ENCODE peak calls at places on chromosomes 13 and 19, in eight cellular contexts. T, M, R, W, G, F, B and D are unnamed samples.

GRCh38 chr19:2542341-2543069 is 66.6 kb downstream of the GADD45B start:
- DNase-seq in T (peak), R (no peak), F (no peak), W (no peak), G (no peak), B (no peak), M (no peak), D (no peak)

GRCh38 chr19:5966215-5966614 is 11.7 kb downstream of the RANBP3 start:
- DNase-seq in T (peak), B (no peak), R (no peak), G (peak), W (peak), F (no peak), M (no peak), D (no peak)

GRCh38 chr19:11699931-11700794 is 38.6 kb downstream of the ZNF823 start:
- DNase-seq in R (no peak), B (no peak), G (no peak), W (no peak), F (peak), M (no peak), T (peak), D (no peak)

GRCh38 chr19:43467730-43468129 is 2.3 kb upstream of the LYPD3 start:
- DNase-seq in T (no peak), G (no peak), B (no peak), M (no peak), F (no peak), W (no peak), R (no peak), D (no peak)

GRCh38 chr13:27541386-27541785 is 78.9 kb downstream of the LNX2 start:
- DNase-seq in B (no peak), T (no peak), G (no peak), F (no peak), W (no peak), M (no peak), R (no peak), D (no peak)

GRCh38 chr19:40420766-40421467 is 4.9 kb downstream of the SERTAD1 start:
- DNase-seq in W (peak), G (peak), T (peak), F (peak), B (peak), R (peak), M (peak), D (peak)

GRCh38 chr13:44870456-44870929 is 118.8 kb downstream of the NUFIP1 start:
- DNase-seq in G (peak), F (no peak), T (peak), B (no peak), R (no peak), W (no peak), M (no peak), D (no peak)

GRCh38 chr19:17656970-17657369 is 31.2 kb downstream of the UNC13A start:
- DNase-seq in T (no peak), W (no peak), F (no peak), M (no peak), R (no peak), B (no peak), G (no peak), D (no peak)

GRCh38 chr13:21917046-21918010 is 246.5 kb downstream of the FGF9 start:
- DNase-seq in R (no peak), M (no peak), B (no peak), G (no peak), F (no peak), T (no peak), W (no peak), D (no peak)

GRCh38 chr19:38208571-38208970 is 15.5 kb downstream of the DPF1 start:
- DNase-seq in R (no peak), W (no peak), M (no peak), G (no peak), B (no peak), T (no peak), F (no peak), D (no peak)

GRCh38 chr19:38211206-38211605 is 12.8 kb downstream of the DPF1 start:
- DNase-seq in R (no peak), T (no peak), F (no peak), B (no peak), G (no peak), M (no peak), W (no peak), D (no peak)

GRCh38 chr19:38209152-38209551 is 14.9 kb downstream of the DPF1 start:
- DNase-seq in B (no peak), M (no peak), R (no peak), G (no peak), F (no peak), T (no peak), W (no peak), D (no peak)

GRCh38 chr19:38210458-38210987 is 13.5 kb downstream of the DPF1 start:
- DNase-seq in T (peak), G (peak), F (no peak), B (no peak), M (no peak), R (no peak), W (peak), D (no peak)

DNA sequence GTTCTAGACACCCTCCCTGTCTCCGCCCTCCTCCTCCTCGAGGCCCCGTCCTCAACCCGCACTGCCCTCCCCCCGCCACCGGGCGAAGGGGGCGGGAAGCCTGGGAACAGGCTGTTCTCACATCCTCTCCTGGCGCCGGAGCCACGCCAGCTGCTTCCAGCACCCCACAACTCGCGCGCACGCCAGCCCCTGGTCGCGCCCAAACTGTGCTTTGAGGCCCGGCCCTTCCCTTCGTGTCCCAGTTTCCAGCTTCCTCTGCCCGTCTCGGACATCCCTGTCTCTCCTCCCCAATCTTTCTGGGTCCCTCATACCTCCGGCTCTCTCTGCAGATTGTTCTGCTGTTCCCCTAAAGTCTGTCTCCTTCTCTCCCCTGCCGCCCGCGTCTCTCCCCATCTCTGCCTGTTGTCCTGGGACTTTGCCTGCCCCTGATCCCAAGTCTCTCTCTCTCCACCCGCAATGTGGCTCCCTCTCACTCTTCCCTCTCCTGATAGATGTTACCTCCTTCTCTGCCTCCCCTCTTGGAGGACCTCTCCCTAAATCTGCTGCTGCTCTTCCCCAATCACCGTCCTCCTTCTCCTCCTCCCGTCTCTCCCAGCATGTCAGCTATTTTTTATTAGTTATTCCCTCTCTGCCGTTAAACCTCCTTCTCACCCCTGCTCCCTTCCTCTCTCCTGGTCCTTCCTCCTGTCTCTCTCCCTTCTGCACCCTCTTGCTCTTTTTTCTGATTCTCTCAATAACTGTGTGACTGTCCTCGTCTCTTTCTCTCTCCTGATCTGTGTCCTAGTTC is 14.2 kb downstream of the DPF1 start:
- DNase-seq in B (peak), F (no peak), M (peak), T (peak), W (peak), G (peak), R (no peak), D (no peak)
- TF ChIP-seq POLR2A in B (no peak), F (no peak), M (peak), T (no peak), W (no peak), G (no peak), R (no peak), D (no peak)

GRCh38 chr19:1244693-1245451 is 3.3 kb downstream of the ATP5F1D start:
- DNase-seq in B (peak), F (no peak), R (no peak), M (no peak), W (peak), T (peak), G (peak), D (peak)
- TF ChIP-seq POLR2A in B (no peak), F (peak), R (no peak), M (no peak), W (no peak), T (no peak), G (no peak), D (no peak)

DNA sequence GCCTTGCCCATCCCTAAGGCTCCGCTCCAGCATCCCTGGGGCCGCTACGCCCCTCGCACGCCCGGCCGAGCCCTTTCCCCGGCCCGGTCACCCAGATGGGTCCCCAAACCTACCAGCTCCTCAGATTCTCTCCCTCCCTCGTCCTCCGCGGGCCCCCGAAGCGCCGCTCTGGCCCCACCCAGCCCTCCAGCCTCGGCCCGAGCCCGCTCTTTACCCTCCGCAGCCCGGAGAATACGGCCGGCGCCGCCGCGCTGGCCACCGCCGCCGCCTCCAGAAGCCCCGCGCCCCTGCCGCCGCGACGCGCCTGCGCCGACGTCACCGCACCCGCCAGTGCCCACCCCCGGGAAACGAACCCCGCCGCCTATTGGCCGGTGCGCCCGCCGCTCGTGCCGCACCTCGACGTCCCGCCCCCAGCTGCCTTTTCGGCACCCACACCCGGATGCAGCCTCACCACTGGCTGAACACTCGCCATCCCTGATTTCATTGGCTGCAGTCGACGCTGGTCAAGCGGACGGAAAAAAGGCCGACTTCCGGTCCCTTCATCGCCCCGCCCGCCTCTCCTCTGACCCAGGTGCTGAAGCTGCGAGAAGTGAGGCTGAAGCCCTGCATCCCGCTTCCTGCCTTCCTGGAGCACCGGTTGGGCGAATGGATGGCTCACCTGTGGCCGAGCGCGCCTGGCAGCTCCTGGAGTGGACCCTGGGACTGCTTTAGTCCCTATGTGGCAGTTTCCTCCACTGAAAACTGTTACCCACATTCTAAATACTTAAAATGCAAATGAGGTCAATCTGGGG is at the start of gene DAPK3:
- DNase-seq in R (peak), F (peak), B (peak), T (peak), M (peak), W (peak), G (peak), D (peak)
- TF ChIP-seq POLR2A in R (peak), F (peak), B (peak), T (peak), M (peak), W (peak), G (peak), D (peak)

DNA sequence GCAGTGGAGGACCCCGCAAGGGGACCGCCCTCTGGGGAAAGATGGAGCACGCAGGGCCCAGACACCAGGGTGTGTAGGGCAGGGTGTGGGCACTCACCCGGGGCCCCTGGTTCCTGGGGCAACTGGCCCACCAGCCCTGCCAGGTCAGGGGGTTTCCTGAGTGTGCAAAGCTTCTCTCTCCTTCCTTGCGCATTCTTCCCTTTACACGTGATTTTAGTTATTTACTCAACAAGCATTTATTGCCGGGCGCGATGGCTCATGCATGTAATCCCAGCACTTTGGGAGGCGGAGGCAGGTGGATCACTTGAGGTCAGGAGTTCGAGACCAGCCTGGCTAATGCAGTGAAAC is 20.5 kb downstream of the PRR36 start:
- DNase-seq in M (no peak), R (no peak), B (no peak), F (no peak), G (no peak), W (no peak), T (peak), D (no peak)
- TF ChIP-seq POLR2A in M (no peak), R (no peak), B (no peak), F (no peak), G (no peak), W (no peak), T (no peak), D (no peak)

DNA sequence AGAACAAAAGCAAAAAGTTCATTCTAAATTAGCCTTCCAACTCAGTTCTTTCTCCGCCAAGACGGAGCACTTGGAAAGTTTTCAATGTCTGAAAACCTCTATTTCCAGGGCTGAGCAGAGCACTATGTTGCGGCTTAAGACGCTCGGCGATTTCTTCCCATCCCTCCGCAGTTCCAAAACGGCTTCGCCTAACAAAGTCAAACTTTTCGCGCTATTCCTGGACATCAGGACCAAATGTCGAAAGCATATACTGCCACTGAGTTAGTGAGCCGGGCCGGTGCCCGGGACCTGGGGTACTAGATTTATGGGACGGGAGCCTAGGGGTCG is 771 bp downstream of the RCBTB2 start:
- DNase-seq in G (no peak), M (no peak), F (no peak), B (no peak), W (no peak), T (no peak), R (no peak), D (no peak)
- TF ChIP-seq POLR2A in G (no peak), M (no peak), F (no peak), B (no peak), W (no peak), T (no peak), R (no peak), D (no peak)

GRCh38 chr13:20525601-20526544 is at the start of gene CRYL1:
- DNase-seq in G (peak), W (peak), M (no peak), B (peak), F (peak), T (peak), R (peak), D (peak)
- TF ChIP-seq POLR2A in G (peak), W (no peak), M (peak), B (no peak), F (peak), T (peak), R (peak), D (peak)